ENCODE peak calls at places on chromosomes 11 and 22, in ten cellular contexts. R is HL-60, J is tibial artery, E is epithelial cell of esophagus, I is fibroblast of the aortic adventitia, M is RWPE1, G is fibroblast of lung, V is GM23338, Z is endothelial cell, K is lower lobe of right lung. Y is an unnamed sample.

GRCh38 chr11:32136654-32137053 is 45.8 kb downstream of the RCN1 start:
- DNase-seq in R (no peak), J (no peak), E (no peak), I (peak), M (no peak), G (no peak), V (no peak), Z (no peak), K (no peak), Y (no peak)

GRCh38 chr22:26404851-26405357 is 24.2 kb upstream of the ASPHD2 start:
- DNase-seq in R (peak), J (no peak), E (no peak), I (no peak), M (no peak), G (peak), V (no peak), Z (no peak), K (no peak), Y (no peak)

GRCh38 chr22:48313156-48313555 is 1514.5 kb downstream of the BRD1 start:
- DNase-seq in R (no peak), J (no peak), E (no peak), I (no peak), M (no peak), G (no peak), V (no peak), Z (no peak), K (no peak), Y (no peak)

GRCh38 chr11:44618561-44619425 is 53.3 kb downstream of the CD82 start:
- DNase-seq in R (no peak), J (peak), E (no peak), I (no peak), M (no peak), G (no peak), V (no peak), Z (no peak), K (no peak), Y (no peak)

GRCh38 chr11:126114486-126115252 is 52.0 kb upstream of the CDON start:
- DNase-seq in R (no peak), J (no peak), E (no peak), I (no peak), M (no peak), G (no peak), V (no peak), Z (no peak), K (no peak), Y (no peak)

GRCh38 chr11:12159351-12160099 is 49.1 kb downstream of the MICAL2 start:
- DNase-seq in R (peak), J (peak), E (peak), I (peak), M (no peak), G (peak), V (no peak), Z (no peak), K (no peak), Y (no peak)

GRCh38 chr11:116864531-116864930 is 27.1 kb upstream of the APOA1 start:
- DNase-seq in R (no peak), J (no peak), E (no peak), I (peak), M (no peak), G (peak), V (no peak), Z (no peak), K (no peak), Y (no peak)

GRCh38 chr22:17258015-17258827 is 39.0 kb upstream of the ADA2 start:
- DNase-seq in R (peak), J (no peak), E (peak), I (no peak), M (peak), G (peak), V (peak), Z (no peak), K (peak), Y (peak)

GRCh38 chr11:113623114-113623513 is 83.0 kb downstream of the TMPRSS5 start:
- DNase-seq in R (no peak), J (no peak), E (no peak), I (peak), M (no peak), G (peak), V (no peak), Z (no peak), K (no peak), Y (no peak)

GRCh38 chr11:95076416-95076815 is 9.7 kb downstream of the SRSF8 start:
- DNase-seq in R (no peak), J (peak), E (peak), I (peak), M (peak), G (peak), V (no peak), Z (no peak), K (no peak), Y (no peak)

GRCh38 chr11:71336176-71336995 is 84.0 kb upstream of the SHANK2 start:
- DNase-seq in R (no peak), J (peak), E (peak), I (no peak), M (peak), G (no peak), V (no peak), Z (no peak), K (no peak), Y (no peak)

GRCh38 chr11:64321533-64321932 is 3.6 kb downstream of the PRDX5 start:
- DNase-seq in R (no peak), J (no peak), E (peak), I (no peak), M (peak), G (peak), V (no peak), Z (no peak), K (peak), Y (no peak)

GRCh38 chr11:18277560-18278271 is 11.7 kb downstream of the SAA1 start:
- DNase-seq in R (peak), J (no peak), E (no peak), I (no peak), M (no peak), G (no peak), V (no peak), Z (no peak), K (no peak), Y (no peak)

GRCh38 chr11:71342116-71342515 is 89.7 kb upstream of the SHANK2 start:
- DNase-seq in R (no peak), J (peak), E (peak), I (peak), M (no peak), G (peak), V (no peak), Z (no peak), K (peak), Y (no peak)

GRCh38 chr11:64152841-64153691 is 12.8 kb downstream of the MACROD1 start:
- DNase-seq in R (peak), J (peak), E (peak), I (peak), M (peak), G (no peak), V (peak), Z (peak), K (peak), Y (peak)

GRCh38 chr22:47162865-47163264 is 400.4 kb downstream of the TBC1D22A start:
- DNase-seq in R (no peak), J (peak), E (no peak), I (no peak), M (no peak), G (no peak), V (no peak), Z (no peak), K (peak), Y (no peak)

GRCh38 chr11:126592496-126593410 is 237.3 kb downstream of the ST3GAL4 start:
- DNase-seq in R (no peak), J (no peak), E (peak), I (no peak), M (no peak), G (peak), V (peak), Z (no peak), K (no peak), Y (no peak)

GRCh38 chr11:64747961-64748715 is 4.2 kb upstream of the RASGRP2 start:
- DNase-seq in R (no peak), J (no peak), E (peak), I (peak), M (no peak), G (peak), V (no peak), Z (no peak), K (no peak), Y (no peak)

GRCh38 chr11:95596011-95596489 is 193.5 kb downstream of the FAM76B start:
- DNase-seq in R (no peak), J (no peak), E (peak), I (peak), M (no peak), G (peak), V (no peak), Z (no peak), K (no peak), Y (no peak)

GRCh38 chr22:24069721-24070120 is 58.6 kb downstream of the CABIN1 start:
- DNase-seq in R (no peak), J (no peak), E (no peak), I (no peak), M (no peak), G (no peak), V (no peak), Z (no peak), K (no peak), Y (no peak)

GRCh38 chr11:95680169-95680929 is 109.2 kb downstream of the FAM76B start:
- DNase-seq in R (no peak), J (no peak), E (peak), I (peak), M (no peak), G (peak), V (peak), Z (no peak), K (no peak), Y (peak)

DNA sequence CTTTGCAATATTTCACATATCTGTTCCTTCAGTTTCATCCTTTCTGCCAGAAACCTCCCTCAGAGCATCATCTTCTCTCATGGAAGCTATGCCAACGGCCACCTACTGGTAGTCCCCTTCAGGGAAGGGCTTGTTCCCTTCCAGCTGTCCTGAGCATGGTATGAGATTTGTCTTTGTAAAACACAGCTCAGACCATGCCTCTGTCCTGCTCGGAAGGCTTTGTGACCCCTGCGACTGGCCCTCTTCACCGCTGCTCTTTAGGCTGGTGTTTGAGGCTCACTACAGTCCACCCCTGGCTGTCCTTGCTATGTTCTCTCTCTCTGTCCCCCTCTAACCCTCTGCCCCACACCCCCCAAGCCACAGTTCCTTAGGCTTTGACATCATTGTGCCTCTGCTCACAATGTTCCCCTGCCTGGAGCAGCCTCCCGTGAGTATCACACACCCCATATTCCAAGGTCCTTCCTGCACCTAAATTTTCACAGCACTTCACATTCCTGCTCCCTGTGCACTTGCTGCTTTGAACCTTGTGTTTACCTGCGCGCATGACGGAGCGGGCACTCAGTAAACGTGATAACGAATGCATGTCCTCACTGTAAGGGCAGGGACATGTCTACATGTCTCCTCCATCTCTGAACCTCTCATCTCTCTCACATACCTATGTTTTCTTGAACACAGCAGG is 24.0 kb upstream of the ACER3 start:
- DNase-seq in R (no peak), J (no peak), E (no peak), I (no peak), M (no peak), G (no peak), V (no peak), Z (no peak), K (no peak), Y (no peak)
- TF ChIP-seq CTCF in R (no peak), J (no peak), E (peak), I (peak), M (no peak), G (peak), V (no peak), Z (no peak), K (no peak), Y (no peak)

DNA sequence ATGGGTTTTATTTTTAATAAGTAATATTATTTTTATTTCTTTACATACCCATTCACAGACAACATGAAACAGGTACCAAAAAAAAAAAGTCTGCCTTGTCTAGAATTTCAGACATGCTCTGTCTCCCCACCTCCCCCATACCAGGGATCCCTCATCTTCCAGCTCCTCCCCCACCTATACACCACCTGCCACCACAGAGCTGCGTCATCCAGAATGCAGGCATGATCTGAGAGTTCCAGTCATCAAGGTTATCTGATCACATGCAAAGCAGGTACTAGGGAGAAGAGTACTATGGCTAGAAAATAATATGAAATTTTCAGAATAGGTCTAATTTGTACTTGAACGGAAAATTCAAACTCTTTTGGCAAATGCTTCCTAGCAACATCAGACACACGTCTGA is 169.8 kb downstream of the EFCAB6 start:
- DNase-seq in R (no peak), J (no peak), E (no peak), I (no peak), M (no peak), G (no peak), V (no peak), Z (no peak), K (no peak), Y (no peak)
- TF ChIP-seq CTCF in R (no peak), J (no peak), E (no peak), I (no peak), M (no peak), G (no peak), V (no peak), Z (no peak), K (no peak), Y (no peak)

GRCh38 chr22:41327124-41327523 is 25.8 kb downstream of the ZC3H7B start:
- DNase-seq in R (no peak), J (no peak), E (no peak), I (no peak), M (no peak), G (no peak), V (no peak), Z (no peak), K (no peak), Y (no peak)
- TF ChIP-seq CTCF in R (no peak), J (no peak), E (no peak), I (no peak), M (no peak), G (no peak), V (no peak), Z (no peak), K (no peak), Y (no peak)

GRCh38 chr11:120222916-120223315 is 12.1 kb downstream of the OAF start:
- DNase-seq in R (no peak), J (no peak), E (no peak), I (no peak), M (no peak), G (no peak), V (no peak), Z (no peak), K (no peak), Y (no peak)
- TF ChIP-seq CTCF in R (no peak), J (no peak), E (no peak), I (no peak), M (no peak), G (no peak), V (no peak), Z (no peak), K (no peak), Y (no peak)

Y was measured in GM10248.